ENCODE peak calls at places on chromosomes 13 and 19, in six cellular contexts. One of them, this sample, is unnamed.

GRCh38 chr19:51016798-51017683 is 2.5 kb downstream of the KLK10 start:
- DNase-seq in ELF-1: peak; percentile 93
- DNase-seq in epithelial cell of proximal tubule: no peak
- DNase-seq in MV-4-11: no peak
- DNase-seq in activated CD4-positive, alpha-beta T cell treated with anti-CD3 and anti-CD28 coated beads for 48 hours: peak; percentile 86
- DNase-seq in left lung: no peak
- DNase-seq in this sample: peak; percentile 87

GRCh38 chr13:18233783-18234299 is 947.8 kb downstream of the TUBA3C start:
- DNase-seq in activated CD4-positive, alpha-beta T cell treated with anti-CD3 and anti-CD28 coated beads for 48 hours: no peak
- DNase-seq in epithelial cell of proximal tubule: no peak
- DNase-seq in MV-4-11: no peak
- DNase-seq in ELF-1: no peak
- DNase-seq in left lung: no peak
- DNase-seq in this sample: no peak

GRCh38 chr13:75175575-75175974 is 306.4 kb downstream of the TBC1D4 start:
- DNase-seq in ELF-1: no peak
- DNase-seq in activated CD4-positive, alpha-beta T cell treated with anti-CD3 and anti-CD28 coated beads for 48 hours: no peak
- DNase-seq in epithelial cell of proximal tubule: no peak
- DNase-seq in MV-4-11: peak; percentile 38
- DNase-seq in left lung: no peak
- DNase-seq in this sample: no peak

GRCh38 chr13:31160857-31161582 is 684 bp downstream of the HSPH1 start:
- DNase-seq in epithelial cell of proximal tubule: no peak
- DNase-seq in left lung: peak; percentile 84
- DNase-seq in ELF-1: peak; percentile 65
- DNase-seq in MV-4-11: peak; percentile 70
- DNase-seq in activated CD4-positive, alpha-beta T cell treated with anti-CD3 and anti-CD28 coated beads for 48 hours: peak; percentile 79
- DNase-seq in this sample: no peak

GRCh38 chr13:113881614-113882265 is 17.9 kb upstream of the GAS6 start:
- DNase-seq in activated CD4-positive, alpha-beta T cell treated with anti-CD3 and anti-CD28 coated beads for 48 hours: no peak
- DNase-seq in epithelial cell of proximal tubule: no peak
- DNase-seq in MV-4-11: no peak
- DNase-seq in ELF-1: no peak
- DNase-seq in left lung: no peak
- DNase-seq in this sample: no peak

GRCh38 chr13:39347926-39348901 is 254.8 kb downstream of the LHFPL6 start:
- DNase-seq in epithelial cell of proximal tubule: no peak
- DNase-seq in left lung: no peak
- DNase-seq in activated CD4-positive, alpha-beta T cell treated with anti-CD3 and anti-CD28 coated beads for 48 hours: no peak
- DNase-seq in ELF-1: peak; percentile 81
- DNase-seq in MV-4-11: no peak
- DNase-seq in this sample: no peak

GRCh38 chr13:46181799-46182490 is at the start of gene LCP1:
- DNase-seq in epithelial cell of proximal tubule: no peak
- DNase-seq in ELF-1: peak; percentile 5
- DNase-seq in left lung: peak; percentile 46
- DNase-seq in activated CD4-positive, alpha-beta T cell treated with anti-CD3 and anti-CD28 coated beads for 48 hours: peak; percentile 82
- DNase-seq in MV-4-11: peak; percentile 88
- DNase-seq in this sample: no peak

GRCh38 chr19:49340069-49340864 is 5.1 kb downstream of the CD37 start:
- DNase-seq in epithelial cell of proximal tubule: no peak
- DNase-seq in ELF-1: peak; percentile 88
- DNase-seq in MV-4-11: peak; percentile 29
- DNase-seq in activated CD4-positive, alpha-beta T cell treated with anti-CD3 and anti-CD28 coated beads for 48 hours: no peak
- DNase-seq in left lung: peak; percentile 61
- DNase-seq in this sample: no peak

GRCh38 chr13:36673838-36674326 is at the start of gene SERTM1:
- DNase-seq in epithelial cell of proximal tubule: no peak
- DNase-seq in ELF-1: peak; percentile 86
- DNase-seq in MV-4-11: no peak
- DNase-seq in activated CD4-positive, alpha-beta T cell treated with anti-CD3 and anti-CD28 coated beads for 48 hours: no peak
- DNase-seq in left lung: no peak
- DNase-seq in this sample: peak; percentile 37

GRCh38 chr13:102484329-102484728 is 82.5 kb upstream of the FGF14 start:
- DNase-seq in epithelial cell of proximal tubule: peak; percentile 4
- DNase-seq in activated CD4-positive, alpha-beta T cell treated with anti-CD3 and anti-CD28 coated beads for 48 hours: no peak
- DNase-seq in ELF-1: no peak
- DNase-seq in MV-4-11: no peak
- DNase-seq in left lung: no peak
- DNase-seq in this sample: no peak

GRCh38 chr19:47650695-47651094 is 41.8 kb downstream of the BICRA start:
- DNase-seq in left lung: no peak
- DNase-seq in MV-4-11: no peak
- DNase-seq in activated CD4-positive, alpha-beta T cell treated with anti-CD3 and anti-CD28 coated beads for 48 hours: no peak
- DNase-seq in epithelial cell of proximal tubule: no peak
- DNase-seq in ELF-1: no peak
- DNase-seq in this sample: no peak